ENCODE peak calls at places on chromosome 21, in five cellular contexts. B, Y, L, W and A are unnamed samples.

GRCh38 chr21:38333290-38334272 is 76.8 kb downstream of the KCNJ15 start:
- DNase-seq in Y (no peak), W (peak; percentile 40), L (no peak), B (no peak), A (no peak)

GRCh38 chr21:46441331-46441730 is 17.4 kb upstream of the DIP2A start:
- DNase-seq in L (no peak), W (no peak), Y (no peak), B (no peak), A (no peak)

GRCh38 chr21:40373760-40374159 is 473.2 kb downstream of the DSCAM start:
- DNase-seq in W (no peak), B (no peak), L (no peak), Y (no peak), A (no peak)

GRCh38 chr21:46381521-46381920 is 57.6 kb downstream of the PCNT start:
- DNase-seq in W (no peak), B (no peak), Y (no peak), L (no peak), A (no peak)

GRCh38 chr21:32246571-32246970 is 32.3 kb downstream of the MIS18A start:
- DNase-seq in Y (no peak), B (no peak), W (no peak), L (no peak), A (no peak)

GRCh38 chr21:29219165-29219770 is 79.5 kb upstream of the BACH1 start:
- DNase-seq in B (peak; percentile 9), Y (peak; percentile 66), L (no peak), W (no peak), A (no peak)

GRCh38 chr21:45253180-45253579 is 34.5 kb downstream of the POFUT2 start:
- DNase-seq in W (no peak), Y (no peak), L (no peak), B (no peak), A (no peak)

GRCh38 chr21:25457411-25457810 is 149.9 kb downstream of the MRPL39 start:
- DNase-seq in Y (no peak), B (no peak), L (no peak), W (no peak), A (no peak)

GRCh38 chr21:46189213-46189958 is 5.1 kb upstream of the SPATC1L start:
- DNase-seq in B (no peak), Y (no peak), W (no peak), L (no peak), A (no peak)

GRCh38 chr21:26120833-26121232 is 49.7 kb downstream of the APP start:
- DNase-seq in L (no peak), W (no peak), Y (no peak), B (no peak), A (no peak)

GRCh38 chr21:46124083-46124925 is 26.4 kb downstream of the COL6A2 start:
- DNase-seq in W (no peak), B (no peak), Y (no peak), L (no peak), A (no peak)

GRCh38 chr21:38819719-38820147 is 14.0 kb downstream of the ETS2 start:
- DNase-seq in Y (peak; percentile 51), L (no peak), W (no peak), B (peak; percentile 75), A (no peak)

GRCh38 chr21:44514218-44514520 is 25.8 kb downstream of the KRTAP10-1 start:
- DNase-seq in B (no peak), W (peak; percentile 2), Y (no peak), L (no peak), A (no peak)

DNA sequence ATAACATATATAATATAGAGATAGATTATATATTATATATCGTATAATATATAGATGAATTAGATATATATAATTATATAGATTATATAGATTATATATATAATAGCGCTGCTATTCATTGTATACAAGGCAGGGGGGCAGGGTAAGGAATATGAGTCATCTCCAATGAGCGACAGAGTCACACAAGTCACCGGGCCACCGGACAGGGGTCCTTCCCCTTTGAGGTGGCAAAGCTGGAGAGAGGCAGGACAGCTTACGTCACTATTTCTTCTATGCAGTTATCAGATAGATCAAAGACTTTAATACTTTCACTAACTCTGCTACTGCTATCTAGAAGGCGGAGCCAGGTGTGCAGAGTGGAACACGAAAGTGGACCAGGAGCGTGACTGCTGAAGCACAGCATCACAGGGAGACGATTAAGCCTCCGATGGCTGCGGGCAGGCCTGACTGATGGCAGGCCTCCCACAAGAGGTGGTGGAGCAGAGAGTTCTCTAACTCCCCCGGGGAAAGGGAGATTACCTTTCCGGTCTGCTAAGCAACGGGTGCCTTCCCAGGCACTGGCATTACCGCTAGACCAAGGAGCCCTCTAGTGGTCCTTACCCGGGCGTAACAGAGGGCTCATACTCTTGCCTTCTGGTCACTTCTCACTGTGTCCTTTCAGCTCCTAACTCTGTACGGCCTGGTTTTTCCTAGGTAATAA is 2154.7 kb downstream of the MRPL39 start:
- DNase-seq in W (no peak), L (no peak), B (no peak), Y (no peak), A (peak; percentile 59)
- TF ChIP-seq CTCF in W (no peak), L (no peak), B (no peak), Y (no peak), A (peak; percentile 63)

GRCh38 chr21:15592271-15592860 is 137.4 kb upstream of the USP25 start:
- DNase-seq in W (no peak), Y (peak; percentile 72), L (peak; percentile 15), B (peak; percentile 6), A (peak; percentile 3)
- TF ChIP-seq CTCF in W (peak; percentile 54), Y (peak; percentile 81), L (peak; percentile 65), B (no peak), A (peak; percentile 66)

DNA sequence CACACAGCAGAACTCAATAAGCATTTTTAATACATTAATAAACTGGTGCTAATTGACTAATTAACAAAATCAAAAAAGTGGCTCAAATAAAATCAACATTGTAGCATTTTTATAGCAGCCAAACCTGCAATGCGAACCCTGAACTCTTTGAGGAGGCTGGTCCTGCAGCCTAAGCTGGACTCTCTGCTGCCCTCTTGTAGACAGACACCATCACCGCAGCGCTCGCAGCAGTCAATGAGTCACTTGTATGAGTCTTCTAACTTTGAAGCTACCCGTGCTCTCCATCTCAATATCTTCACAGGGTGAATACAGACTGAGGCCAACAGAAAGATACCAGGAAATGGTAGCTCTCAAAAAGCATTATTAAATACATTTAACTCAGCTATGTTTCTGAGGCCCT is 9.7 kb upstream of the KRTAP7-1 start:
- DNase-seq in Y (peak; percentile 3), W (no peak), B (no peak), L (no peak), A (peak; percentile 47)
- TF ChIP-seq CTCF in Y (peak; percentile 69), W (peak; percentile 18), B (no peak), L (no peak), A (peak; percentile 59)

GRCh38 chr21:34761758-34762330 is 93.0 kb downstream of the CLIC6 start:
- DNase-seq in Y (no peak), L (no peak), W (no peak), B (no peak), A (no peak)

GRCh38 chr21:34765619-34766018 is 96.8 kb downstream of the CLIC6 start:
- DNase-seq in W (no peak), L (no peak), Y (no peak), B (no peak), A (no peak)

GRCh38 chr21:34764715-34765284 is 96.0 kb downstream of the CLIC6 start:
- DNase-seq in B (no peak), Y (no peak), W (no peak), L (no peak), A (no peak)

GRCh38 chr21:34766862-34767261 is 98.1 kb downstream of the CLIC6 start:
- DNase-seq in L (no peak), B (no peak), W (no peak), Y (no peak), A (no peak)

DNA sequence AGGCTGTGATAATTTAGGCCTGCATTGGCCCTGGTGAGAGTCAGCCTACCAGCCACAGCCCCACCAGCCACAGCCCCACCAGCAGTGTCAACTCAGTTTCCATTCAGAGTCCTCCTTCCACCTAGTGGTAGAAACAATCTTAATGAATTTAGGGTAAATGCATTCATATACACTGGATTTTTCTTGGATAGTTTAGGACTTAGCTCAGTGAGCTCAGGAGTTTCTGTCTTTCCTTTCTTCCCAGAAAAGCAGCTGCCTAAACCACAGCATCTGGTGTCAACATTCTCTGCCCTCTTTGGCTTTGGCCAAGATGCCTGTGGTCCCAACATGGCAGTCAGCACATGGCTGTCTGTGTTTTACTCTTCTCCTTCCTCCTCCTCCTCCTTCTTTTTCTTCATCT is 94.0 kb downstream of the CLIC6 start:
- DNase-seq in W (no peak), B (no peak), L (no peak), Y (no peak), A (no peak)
- TF ChIP-seq CTCF in W (no peak), B (no peak), L (no peak), Y (no peak), A (no peak)

DNA sequence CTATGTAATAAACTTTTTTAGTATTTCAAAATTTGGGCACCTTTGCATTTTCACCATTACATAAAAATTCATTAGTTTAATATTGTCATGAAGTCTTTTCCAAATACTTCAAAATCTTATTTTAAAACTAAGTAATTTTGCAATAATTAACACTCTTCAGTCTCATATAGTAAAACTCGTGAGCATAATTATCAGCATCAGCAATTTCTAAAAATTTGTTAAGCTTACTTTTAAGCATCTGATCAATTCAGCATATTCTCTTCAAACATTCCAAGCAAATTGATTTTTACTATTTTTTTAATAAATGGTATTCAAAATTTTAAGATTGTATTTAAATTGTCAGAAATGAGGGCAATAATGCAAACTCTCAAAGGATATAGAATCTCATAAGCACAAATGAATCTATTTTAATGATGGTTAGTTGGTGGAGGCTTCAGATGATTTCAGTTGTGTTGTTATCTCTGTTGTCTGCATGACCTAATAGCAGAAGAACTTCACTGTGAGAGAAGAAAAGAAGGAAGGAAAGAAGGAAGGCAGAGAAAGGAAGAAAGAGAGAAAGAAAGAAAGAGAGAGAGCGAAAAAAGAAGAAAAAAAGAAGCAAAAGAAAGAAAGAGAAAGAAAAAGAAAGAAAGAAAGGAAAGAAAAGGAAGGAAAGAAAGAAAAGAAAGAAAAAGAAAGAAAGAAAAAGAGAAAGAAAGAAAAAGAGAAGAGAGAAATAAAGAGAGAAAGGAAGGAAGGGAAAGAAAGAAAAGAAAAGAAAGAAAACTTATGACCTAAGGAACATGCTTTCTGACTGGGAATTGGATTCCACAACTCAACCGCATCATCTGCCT is 860.5 kb downstream of the NCAM2 start:
- DNase-seq in B (no peak), L (no peak), Y (no peak), W (no peak), A (no peak)
- TF ChIP-seq CTCF in B (no peak), L (no peak), Y (no peak), W (no peak), A (no peak)

GRCh38 chr21:33949516-33950424 is 34.2 kb upstream of the ATP5PO start:
- DNase-seq in Y (no peak), L (no peak), W (no peak), B (no peak), A (no peak)
- TF ChIP-seq CTCF in Y (no peak), L (no peak), W (no peak), B (no peak), A (no peak)

DNA sequence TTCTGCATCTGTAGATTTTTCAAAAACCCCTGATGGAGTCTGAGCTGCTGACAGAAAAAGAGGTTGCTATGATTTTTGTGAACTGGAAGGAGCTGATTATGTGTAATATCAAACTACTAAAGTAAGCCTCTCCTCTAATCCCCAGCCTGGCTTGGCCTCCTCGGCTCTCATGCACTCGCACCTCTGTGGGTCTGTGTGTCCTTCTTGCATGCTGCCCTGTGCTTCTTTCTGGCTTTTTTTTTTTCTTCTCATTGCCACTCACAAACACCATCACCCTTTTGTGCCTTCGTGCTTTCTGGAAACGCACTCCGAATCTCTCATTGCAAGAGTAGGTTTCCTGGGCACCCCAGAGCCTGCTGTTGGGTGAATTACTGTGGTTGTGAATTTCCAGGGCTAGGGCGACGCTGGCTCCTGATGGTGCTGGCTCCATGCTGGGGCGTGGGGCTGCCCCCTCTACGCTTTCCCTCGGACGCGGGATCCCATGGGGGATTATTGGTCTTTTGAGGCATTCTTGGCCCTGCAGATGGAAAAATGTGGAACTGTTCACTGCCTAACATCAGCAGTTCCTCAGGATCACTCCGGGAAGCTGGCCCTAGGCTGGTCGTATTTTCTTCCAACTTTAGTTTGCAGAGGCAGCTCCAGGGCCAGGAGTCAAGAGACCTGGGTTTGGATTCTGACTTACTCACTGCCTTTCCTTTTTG is 56.8 kb downstream of the ATP5PO start:
- DNase-seq in L (no peak), Y (no peak), W (no peak), B (no peak), A (no peak)
- TF ChIP-seq CTCF in L (no peak), Y (no peak), W (no peak), B (no peak), A (no peak)